ENCODE peak calls at places on chromosomes 3 and 15, in four cellular contexts. One of them, this sample, is unnamed.

GRCh38 chr3:73086071-73086494 is 24.6 kb downstream of the EBLN2 start:
- DNase-seq in tibial artery: no peak
- DNase-seq in uterus: peak
- DNase-seq in RWPE1: peak
- DNase-seq in this sample: no peak

GRCh38 chr15:41857316-41857715 is 18.7 kb downstream of the PLA2G4B start:
- DNase-seq in tibial artery: no peak
- DNase-seq in uterus: no peak
- DNase-seq in RWPE1: no peak
- DNase-seq in this sample: no peak

GRCh38 chr15:60591491-60592385 is 112.8 kb upstream of the ICE2 start:
- DNase-seq in tibial artery: peak
- DNase-seq in uterus: peak
- DNase-seq in RWPE1: peak
- DNase-seq in this sample: peak

GRCh38 chr15:90062023-90062728 is 40.1 kb downstream of the IDH2 start:
- DNase-seq in tibial artery: no peak
- DNase-seq in uterus: peak
- DNase-seq in RWPE1: peak
- DNase-seq in this sample: peak

GRCh38 chr15:35166730-35167359 is 81.8 kb upstream of the NANOGP8 start:
- DNase-seq in tibial artery: no peak
- DNase-seq in uterus: no peak
- DNase-seq in RWPE1: no peak
- DNase-seq in this sample: no peak

GRCh38 chr3:13839253-13839652 is 40.6 kb downstream of the WNT7A start:
- DNase-seq in tibial artery: no peak
- DNase-seq in uterus: no peak
- DNase-seq in RWPE1: no peak
- DNase-seq in this sample: no peak

GRCh38 chr15:66720206-66721010 is 18.4 kb downstream of the SMAD6 start:
- DNase-seq in tibial artery: peak
- DNase-seq in uterus: no peak
- DNase-seq in RWPE1: peak
- DNase-seq in this sample: no peak

GRCh38 chr3:136021798-136022197 is 56.3 kb downstream of the PPP2R3A start:
- DNase-seq in tibial artery: no peak
- DNase-seq in uterus: no peak
- DNase-seq in RWPE1: no peak
- DNase-seq in this sample: no peak

GRCh38 chr3:149542375-149543312 is 68.1 kb downstream of the TM4SF4 start:
- DNase-seq in tibial artery: no peak
- DNase-seq in uterus: no peak
- DNase-seq in RWPE1: no peak
- DNase-seq in this sample: no peak

GRCh38 chr3:43525941-43526607 is 95.7 kb downstream of the ANO10 start:
- DNase-seq in tibial artery: no peak
- DNase-seq in uterus: no peak
- DNase-seq in RWPE1: no peak
- DNase-seq in this sample: no peak

GRCh38 chr3:31873254-31873653 is 107.8 kb downstream of the OSBPL10 start:
- DNase-seq in tibial artery: no peak
- DNase-seq in uterus: no peak
- DNase-seq in RWPE1: no peak
- DNase-seq in this sample: no peak

GRCh38 chr3:177484206-177484605 is 286.9 kb upstream of the TBL1XR1 start:
- DNase-seq in tibial artery: no peak
- DNase-seq in uterus: no peak
- DNase-seq in RWPE1: no peak
- DNase-seq in this sample: no peak

GRCh38 chr3:178152988-178153387 is 383.2 kb upstream of the KCNMB2 start:
- DNase-seq in tibial artery: no peak
- DNase-seq in uterus: no peak
- DNase-seq in RWPE1: no peak
- DNase-seq in this sample: no peak

GRCh38 chr3:37183976-37184375 is 9.6 kb upstream of the LRRFIP2 start:
- DNase-seq in tibial artery: peak
- DNase-seq in uterus: no peak
- DNase-seq in RWPE1: no peak
- DNase-seq in this sample: no peak

GRCh38 chr3:170914690-170915089 is 6.3 kb upstream of the EIF5A2 start:
- DNase-seq in tibial artery: no peak
- DNase-seq in uterus: no peak
- DNase-seq in RWPE1: no peak
- DNase-seq in this sample: no peak

GRCh38 chr15:57031605-57032004 is 113.2 kb downstream of the TCF12 start:
- DNase-seq in tibial artery: peak
- DNase-seq in uterus: peak
- DNase-seq in RWPE1: no peak
- DNase-seq in this sample: no peak

GRCh38 chr15:31098953-31099740 is 2.4 kb downstream of the TRPM1 start:
- DNase-seq in tibial artery: no peak
- DNase-seq in uterus: no peak
- DNase-seq in RWPE1: no peak
- DNase-seq in this sample: no peak

GRCh38 chr3:192915306-192915705 is 2.4 kb downstream of the MB21D2 start:
- DNase-seq in tibial artery: no peak
- DNase-seq in uterus: no peak
- DNase-seq in RWPE1: no peak
- DNase-seq in this sample: no peak

GRCh38 chr3:15899438-15899837 is 101.7 kb upstream of the ANKRD28 start:
- DNase-seq in tibial artery: no peak
- DNase-seq in uterus: no peak
- DNase-seq in RWPE1: peak
- DNase-seq in this sample: no peak

GRCh38 chr15:96337991-96338771 is 7.7 kb downstream of the NR2F2 start:
- DNase-seq in tibial artery: no peak
- DNase-seq in uterus: no peak
- DNase-seq in RWPE1: no peak
- DNase-seq in this sample: no peak

GRCh38 chr3:125117631-125118191 is 61.9 kb upstream of the HEG1 start:
- DNase-seq in tibial artery: no peak
- DNase-seq in uterus: no peak
- DNase-seq in RWPE1: no peak
- DNase-seq in this sample: no peak

GRCh38 chr15:69593981-69594966 is 141.7 kb downstream of the RPLP1 start:
- DNase-seq in tibial artery: peak
- DNase-seq in uterus: no peak
- DNase-seq in RWPE1: peak
- DNase-seq in this sample: peak

GRCh38 chr3:161035711-161036110 is 69.4 kb downstream of the B3GALNT1 start:
- DNase-seq in tibial artery: no peak
- DNase-seq in uterus: no peak
- DNase-seq in RWPE1: no peak
- DNase-seq in this sample: no peak

GRCh38 chr3:162760789-162761188 is 1264.2 kb downstream of the OTOL1 start:
- DNase-seq in tibial artery: no peak
- DNase-seq in uterus: no peak
- DNase-seq in RWPE1: no peak
- DNase-seq in this sample: no peak

GRCh38 chr15:28094732-28095521 is 4.2 kb downstream of the OCA2 start:
- DNase-seq in tibial artery: no peak
- DNase-seq in uterus: no peak
- DNase-seq in RWPE1: no peak
- DNase-seq in this sample: no peak

GRCh38 chr3:169760479-169760878 is 4.4 kb downstream of the TERC start:
- DNase-seq in tibial artery: no peak
- DNase-seq in uterus: no peak
- DNase-seq in RWPE1: no peak
- DNase-seq in this sample: no peak

GRCh38 chr3:169765281-169765624 is 393 bp upstream of the TERC start:
- DNase-seq in tibial artery: no peak
- DNase-seq in uterus: no peak
- DNase-seq in RWPE1: no peak
- DNase-seq in this sample: no peak

GRCh38 chr3:169764164-169764452 is 752 bp downstream of the TERC start:
- DNase-seq in tibial artery: no peak
- DNase-seq in uterus: no peak
- DNase-seq in RWPE1: no peak
- DNase-seq in this sample: no peak

GRCh38 chr3:169769287-169770181 is at the start of gene ACTRT3:
- DNase-seq in tibial artery: peak
- DNase-seq in uterus: peak
- DNase-seq in RWPE1: peak
- DNase-seq in this sample: peak

DNA sequence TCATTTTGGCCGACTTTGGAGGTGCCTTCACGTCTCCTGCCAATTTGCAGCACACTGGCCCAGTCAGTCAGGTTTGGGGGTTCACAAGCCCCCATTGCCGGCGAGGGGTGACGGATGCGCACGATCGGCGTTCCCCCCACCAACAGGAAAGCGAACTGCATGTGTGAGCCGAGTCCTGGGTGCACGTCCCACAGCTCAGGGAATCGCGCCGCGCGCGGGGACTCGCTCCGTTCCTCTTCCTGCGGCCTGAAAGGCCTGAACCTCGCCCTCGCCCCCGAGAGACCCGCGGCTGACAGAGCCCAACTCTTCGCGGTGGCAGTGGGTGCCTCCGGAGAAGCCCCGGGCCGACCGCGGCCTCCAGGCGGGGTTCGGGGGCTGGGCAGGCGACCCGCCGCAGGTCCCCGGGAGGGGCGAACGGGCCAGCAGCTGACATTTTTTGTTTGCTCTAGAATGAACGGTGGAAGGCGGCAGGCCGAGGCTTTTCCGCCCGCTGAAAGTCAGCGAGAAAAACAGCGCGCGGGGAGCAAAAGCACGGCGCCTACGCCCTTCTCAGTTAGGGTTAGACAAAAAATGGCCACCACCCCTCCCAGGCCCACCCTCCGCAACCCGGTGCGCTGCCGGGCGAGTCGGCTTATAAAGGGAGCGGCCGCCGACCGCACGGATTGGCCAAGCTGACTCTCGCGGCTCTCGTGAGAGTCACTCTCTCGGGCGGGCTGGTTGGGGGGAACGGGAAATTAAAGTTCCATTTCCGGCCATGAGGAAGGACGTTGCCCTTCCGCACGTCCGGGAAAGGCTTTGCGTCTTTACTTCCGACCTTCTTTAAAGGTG is at the start of gene TERC:
- DNase-seq in tibial artery: peak
- DNase-seq in uterus: peak
- DNase-seq in RWPE1: peak
- DNase-seq in this sample: peak
- H3K27ac ChIP-seq in tibial artery: peak
- H3K27ac ChIP-seq in uterus: peak
- H3K27ac ChIP-seq in RWPE1: peak
- H3K27ac ChIP-seq in this sample: peak

DNA sequence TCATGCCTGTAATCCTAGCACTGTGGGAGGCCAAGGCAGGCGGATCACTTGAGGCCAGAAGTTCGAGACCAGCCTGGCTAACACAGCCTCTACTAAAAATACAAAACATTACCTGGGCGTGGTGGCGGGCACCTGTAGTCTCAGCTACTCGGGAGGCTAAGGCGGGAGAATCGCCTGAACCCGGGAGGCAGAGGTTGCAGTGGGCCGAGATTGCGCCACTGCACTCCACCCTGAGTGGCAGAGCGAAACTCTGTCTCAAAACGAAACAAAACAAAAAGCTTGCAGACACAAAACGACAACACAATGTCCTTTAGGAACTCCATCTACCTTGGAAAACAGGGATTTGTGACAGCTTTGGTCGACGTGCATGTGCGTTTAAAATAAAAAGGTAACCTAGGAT is 716 bp upstream of the KLHL24 start:
- DNase-seq in tibial artery: no peak
- DNase-seq in uterus: peak
- DNase-seq in RWPE1: no peak
- DNase-seq in this sample: no peak
- H3K27ac ChIP-seq in tibial artery: peak
- H3K27ac ChIP-seq in uterus: peak
- H3K27ac ChIP-seq in RWPE1: peak
- H3K27ac ChIP-seq in this sample: peak

DNA sequence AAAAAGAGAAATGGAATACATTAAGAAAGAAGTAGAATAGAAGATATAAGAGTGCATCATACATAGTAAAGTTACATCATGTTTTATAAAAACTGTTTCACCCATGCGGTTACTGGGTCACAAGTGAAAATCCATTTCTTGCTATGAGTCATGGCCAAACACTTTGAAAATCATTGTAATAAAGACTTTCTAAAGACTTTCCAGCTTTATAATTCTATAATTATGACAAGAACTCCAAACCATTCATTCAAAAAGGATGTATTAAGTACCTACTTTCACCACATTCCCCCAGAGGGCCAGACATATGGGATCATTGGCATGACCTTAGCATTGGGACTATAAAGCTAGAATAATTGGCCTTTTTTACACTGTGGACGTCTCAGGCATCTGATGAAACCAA is 3.2 kb upstream of the SKIC8 start:
- DNase-seq in tibial artery: no peak
- DNase-seq in uterus: no peak
- DNase-seq in RWPE1: peak
- DNase-seq in this sample: no peak
- H3K27ac ChIP-seq in tibial artery: no peak
- H3K27ac ChIP-seq in uterus: no peak
- H3K27ac ChIP-seq in RWPE1: no peak
- H3K27ac ChIP-seq in this sample: no peak

GRCh38 chr3:58119221-58119620 is 91.6 kb downstream of the DNASE1L3 start:
- DNase-seq in tibial artery: no peak
- DNase-seq in uterus: no peak
- DNase-seq in RWPE1: no peak
- DNase-seq in this sample: no peak

GRCh38 chr3:58116985-58117384 is 93.8 kb downstream of the DNASE1L3 start:
- DNase-seq in tibial artery: no peak
- DNase-seq in uterus: no peak
- DNase-seq in RWPE1: no peak
- DNase-seq in this sample: no peak

GRCh38 chr3:58120075-58120812 is 90.5 kb downstream of the DNASE1L3 start:
- DNase-seq in tibial artery: peak
- DNase-seq in uterus: peak
- DNase-seq in RWPE1: no peak
- DNase-seq in this sample: no peak

GRCh38 chr3:58116161-58116955 is 94.4 kb downstream of the DNASE1L3 start:
- DNase-seq in tibial artery: no peak
- DNase-seq in uterus: no peak
- DNase-seq in RWPE1: no peak
- DNase-seq in this sample: no peak

DNA sequence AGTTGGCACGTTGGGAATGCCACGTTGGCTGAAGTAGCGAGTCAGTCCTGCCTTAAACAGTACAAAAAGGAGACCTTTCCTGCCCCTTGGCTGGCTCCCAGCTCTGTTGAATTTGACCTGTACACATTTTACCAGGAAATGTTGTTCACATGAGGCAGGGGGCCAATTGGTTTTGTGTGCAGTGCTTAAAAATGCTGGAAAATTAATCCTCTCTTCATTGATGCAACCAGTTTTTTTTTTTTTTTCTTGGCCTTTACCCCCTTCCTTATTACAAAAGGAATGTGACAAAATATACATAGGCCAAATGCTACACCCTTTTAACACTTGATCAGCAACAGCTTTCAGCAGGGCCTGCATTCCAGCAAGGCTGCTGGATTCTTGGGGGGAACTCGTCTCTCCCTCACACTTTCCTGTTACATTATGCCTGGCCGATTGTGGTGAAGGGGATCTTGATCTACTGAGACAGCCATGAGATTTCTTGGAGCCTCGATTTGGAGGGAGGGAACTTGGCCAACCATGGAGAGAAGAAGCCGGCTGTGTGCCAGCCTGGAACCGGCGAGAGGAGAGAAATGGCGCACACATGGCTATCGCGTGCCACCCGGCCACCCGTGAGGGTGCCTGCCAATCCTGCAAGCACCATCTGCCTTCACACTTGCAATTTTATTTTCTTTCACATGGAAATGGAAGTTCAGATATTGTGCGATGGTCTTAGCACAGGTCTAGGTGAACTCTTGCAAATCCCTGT is 93.0 kb downstream of the DNASE1L3 start:
- DNase-seq in tibial artery: peak
- DNase-seq in uterus: peak
- DNase-seq in RWPE1: no peak
- DNase-seq in this sample: peak
- H3K27ac ChIP-seq in tibial artery: peak
- H3K27ac ChIP-seq in uterus: peak
- H3K27ac ChIP-seq in RWPE1: peak
- H3K27ac ChIP-seq in this sample: peak